ENCODE peak calls at places on chromosomes 6 and 20, in eight cellular contexts. A, B, S, P, L, Q, K and M are unnamed samples. For H3K9me3, the result is how much of the 10 kb centered on the place peaks cover.

GRCh38 chr6:53671111-53671510 is 5.6 kb upstream of the KLHL31 start:
- DNase-seq in Q (no peak), P (no peak), A (no peak), K (no peak), B (no peak), S (no peak), L (no peak), M (no peak)

GRCh38 chr20:12095224-12095623 is 177.5 kb downstream of the BTBD3 start:
- DNase-seq in L (no peak), Q (no peak), K (no peak), B (no peak), S (no peak), A (no peak), P (no peak), M (no peak)

GRCh38 chr6:33882154-33882553 is 78.4 kb upstream of the MLN start:
- DNase-seq in Q (no peak), B (peak), L (no peak), P (no peak), K (no peak), S (peak), A (no peak), M (no peak)

GRCh38 chr6:23349521-23350147 is 776.4 kb upstream of the NRSN1 start:
- DNase-seq in P (no peak), L (no peak), A (no peak), S (no peak), B (no peak), Q (no peak), K (no peak), M (peak)

GRCh38 chr20:40641212-40641611 is 47.8 kb downstream of the MAFB start:
- DNase-seq in S (no peak), P (no peak), Q (no peak), K (no peak), A (no peak), L (no peak), B (no peak), M (no peak)

GRCh38 chr20:35006531-35006971 is 50.9 kb downstream of the MYH7B start:
- DNase-seq in Q (no peak), K (no peak), B (peak), L (no peak), A (peak), P (no peak), S (no peak), M (no peak)

GRCh38 chr20:44287272-44288097 is 23.5 kb downstream of the FITM2 start:
- DNase-seq in Q (peak), A (peak), B (no peak), S (peak), P (peak), L (peak), K (no peak), M (no peak)

GRCh38 chr6:158376650-158377081 is 64.4 kb downstream of the TULP4 start:
- DNase-seq in K (no peak), P (peak), S (no peak), L (no peak), B (no peak), Q (no peak), A (no peak), M (peak)

GRCh38 chr6:72425003-72425681 is 196.7 kb upstream of the KCNQ5 start:
- DNase-seq in B (no peak), P (no peak), K (no peak), L (no peak), Q (no peak), A (no peak), S (no peak), M (peak)

GRCh38 chr6:130955755-130956154 is 107.3 kb downstream of the EPB41L2 start:
- DNase-seq in K (no peak), A (no peak), L (no peak), P (no peak), S (no peak), B (no peak), Q (no peak), M (no peak)

GRCh38 chr6:75934643-75935472 is 137.6 kb downstream of the IMPG1 start:
- DNase-seq in P (peak), S (no peak), L (peak), B (peak), K (no peak), A (no peak), Q (peak), M (peak)

GRCh38 chr6:70592391-70593117 is 25.8 kb downstream of the SDHAF4 start:
- DNase-seq in B (no peak), K (no peak), L (no peak), A (no peak), Q (no peak), S (no peak), P (no peak), M (no peak)

GRCh38 chr6:152571089-152571488 is 66.1 kb downstream of the SYNE1 start:
- DNase-seq in P (no peak), A (no peak), S (no peak), K (no peak), B (no peak), Q (no peak), L (no peak), M (no peak)

GRCh38 chr6:113103618-113104390 is 753.3 kb upstream of the MARCKS start:
- DNase-seq in B (no peak), P (no peak), K (no peak), Q (no peak), A (no peak), S (no peak), L (no peak), M (peak)

GRCh38 chr6:85561750-85562357 is 31.8 kb downstream of the SNX14 start:
- DNase-seq in S (no peak), K (no peak), A (no peak), B (no peak), P (no peak), L (no peak), Q (no peak), M (no peak)

DNA sequence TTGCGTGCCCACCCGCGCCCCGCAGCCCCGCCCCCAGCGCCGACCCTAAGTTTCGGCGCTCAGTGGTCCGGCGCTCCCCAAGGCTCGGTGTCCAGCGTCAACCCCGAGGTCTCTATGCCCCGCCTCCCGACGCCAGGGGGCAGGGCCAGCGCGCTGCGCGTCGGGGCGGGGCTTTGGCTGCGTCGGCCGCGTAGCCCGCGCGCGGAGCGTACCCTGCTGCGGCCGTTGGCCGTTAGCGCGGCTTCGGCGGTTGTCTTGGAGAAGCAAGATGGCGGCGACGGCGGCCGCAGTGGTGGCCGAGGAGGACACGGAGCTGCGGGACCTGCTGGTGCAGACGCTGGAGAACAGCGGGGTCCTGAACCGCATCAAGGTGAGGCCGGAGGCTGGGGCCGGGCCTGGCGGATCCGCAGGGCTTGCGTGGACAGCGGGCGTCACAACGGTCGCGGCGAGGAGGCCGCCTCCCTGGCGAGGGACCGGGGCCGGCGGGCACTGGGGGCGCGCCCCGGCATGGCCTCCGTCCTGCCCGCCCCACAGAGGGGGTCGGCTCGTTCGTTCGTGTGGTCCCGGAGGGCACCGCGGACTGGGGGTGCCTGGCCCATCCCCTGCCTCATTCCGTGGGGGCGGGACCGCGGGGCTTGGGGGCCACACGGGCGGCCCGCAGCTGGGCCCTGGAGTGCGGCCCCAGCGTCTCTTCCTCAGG is at the start of gene CEP43:
- DNase-seq in S (peak), L (peak), Q (peak), K (peak), B (peak), A (peak), P (peak), M (peak)
- TF ChIP-seq CTCF in S (peak), L (no peak), Q (peak), K (no peak), B (no peak), A (peak), P (no peak), M (no peak)

GRCh38 chr20:59740621-59741020 is 136.3 kb downstream of the PHACTR3 start:
- DNase-seq in A (no peak), L (no peak), P (no peak), Q (no peak), B (no peak), K (no peak), S (no peak), M (no peak)
- H3K9me3 ChIP-seq in A (under half), L (under half), P (under half), Q (under half), B (under half), K (under half), S (under half), M (half or more)

GRCh38 chr6:5854900-5855299 is 151.8 kb downstream of the NRN1 start:
- DNase-seq in K (no peak), L (no peak), Q (no peak), A (no peak), S (no peak), B (no peak), P (no peak), M (no peak)

GRCh38 chr6:5850848-5851255 is 155.9 kb downstream of the NRN1 start:
- DNase-seq in L (peak), Q (no peak), A (peak), K (no peak), S (no peak), P (no peak), B (no peak), M (no peak)

GRCh38 chr6:5855787-5856186 is 150.9 kb downstream of the NRN1 start:
- DNase-seq in S (no peak), A (no peak), K (no peak), P (no peak), L (no peak), B (no peak), Q (no peak), M (no peak)

GRCh38 chr6:5846889-5847288 is 159.8 kb downstream of the NRN1 start:
- DNase-seq in P (no peak), L (no peak), K (no peak), B (no peak), S (no peak), A (no peak), Q (no peak), M (no peak)

DNA sequence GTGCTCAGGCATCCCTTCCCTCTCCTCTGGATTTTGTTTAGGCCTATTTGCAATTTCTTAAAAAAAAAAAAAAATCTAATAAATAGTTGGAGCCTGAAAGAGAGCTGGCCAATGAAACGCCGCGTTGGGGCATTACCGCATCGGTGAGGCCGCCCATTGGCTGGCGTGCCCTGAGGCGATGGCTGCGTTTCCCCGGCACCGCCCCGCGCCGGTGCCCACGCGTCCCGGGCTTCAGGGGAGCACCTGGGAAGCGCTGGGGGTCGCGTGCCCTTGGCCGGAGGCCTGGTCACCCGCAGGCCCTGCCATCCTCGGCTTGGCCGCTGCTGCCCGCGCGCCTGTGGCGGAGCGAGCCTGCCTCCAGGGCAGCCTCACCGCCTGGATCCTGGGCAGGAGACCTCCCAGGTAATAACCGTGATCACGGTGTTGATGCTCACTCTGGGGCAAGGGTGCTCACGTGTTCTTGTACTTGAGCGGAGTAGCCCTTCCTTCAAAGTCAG is 155.4 kb downstream of the NRN1 start:
- DNase-seq in S (peak), Q (peak), B (no peak), A (peak), P (peak), L (peak), K (peak), M (no peak)
- H3K4me3 ChIP-seq in S (peak), Q (no peak), B (peak), A (no peak), P (peak), L (peak), K (peak), M (no peak)

GRCh38 chr6:118735320-118735719 is 83.9 kb upstream of the CEP85L start:
- DNase-seq in A (no peak), P (no peak), B (no peak), S (no peak), L (no peak), Q (no peak), K (no peak), M (no peak)
- TF ChIP-seq CTCF in A (no peak), P (peak), B (no peak), S (peak), L (no peak), Q (peak), K (no peak), M (peak)

GRCh38 chr20:60937581-60937980 is 314.5 kb upstream of the CDH4 start:
- DNase-seq in Q (no peak), L (no peak), K (no peak), A (no peak), S (no peak), P (no peak), B (no peak), M (no peak)

GRCh38 chr20:60930023-60930790 is 321.9 kb upstream of the CDH4 start:
- DNase-seq in Q (no peak), A (no peak), B (no peak), K (no peak), S (no peak), P (no peak), L (no peak), M (no peak)

GRCh38 chr20:60931691-60932090 is 320.4 kb upstream of the CDH4 start:
- DNase-seq in A (no peak), S (no peak), P (no peak), K (no peak), Q (no peak), L (no peak), B (no peak), M (no peak)

GRCh38 chr20:60935971-60936370 is 316.1 kb upstream of the CDH4 start:
- DNase-seq in P (no peak), B (no peak), K (no peak), L (no peak), A (no peak), Q (no peak), S (no peak), M (no peak)

DNA sequence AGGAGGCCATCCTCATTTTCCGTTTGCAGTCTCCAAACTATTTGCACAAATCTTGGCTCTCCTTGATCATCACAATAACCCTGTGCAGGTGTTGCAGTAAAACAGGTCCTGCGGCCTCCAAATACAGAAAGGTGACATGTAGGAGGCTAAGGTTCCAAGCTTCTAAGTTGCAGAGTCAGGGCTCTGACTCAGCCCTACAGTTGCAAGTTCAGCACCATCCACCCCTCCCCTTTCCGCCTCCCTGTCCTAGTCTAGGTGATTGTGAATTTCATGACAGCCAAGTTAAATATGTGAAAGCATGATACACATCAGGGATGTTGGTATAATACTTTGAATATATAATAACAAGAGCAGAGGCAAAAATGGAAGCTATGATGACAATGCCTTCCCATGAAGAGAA is 317.3 kb upstream of the CDH4 start:
- DNase-seq in B (no peak), A (no peak), K (no peak), S (no peak), Q (no peak), P (no peak), L (no peak), M (no peak)
- H3K9me3 ChIP-seq in B (under half), A (under half), K (under half), S (under half), Q (under half), P (under half), L (under half), M (under half)

GRCh38 chr6:1639430-1639829 is 29.7 kb downstream of the FOXC1 start:
- DNase-seq in K (no peak), L (no peak), S (no peak), B (peak), A (no peak), P (no peak), Q (no peak), M (no peak)

GRCh38 chr6:1643111-1643510 is 33.4 kb downstream of the FOXC1 start:
- DNase-seq in S (no peak), A (no peak), B (no peak), Q (no peak), K (no peak), P (no peak), L (no peak), M (no peak)

GRCh38 chr6:1640476-1640875 is 30.8 kb downstream of the FOXC1 start:
- DNase-seq in A (no peak), Q (no peak), P (no peak), S (no peak), L (no peak), K (no peak), B (peak), M (no peak)

GRCh38 chr6:1643830-1644445 is 34.2 kb downstream of the FOXC1 start:
- DNase-seq in A (no peak), B (no peak), K (no peak), S (no peak), L (no peak), P (no peak), Q (no peak), M (no peak)

DNA sequence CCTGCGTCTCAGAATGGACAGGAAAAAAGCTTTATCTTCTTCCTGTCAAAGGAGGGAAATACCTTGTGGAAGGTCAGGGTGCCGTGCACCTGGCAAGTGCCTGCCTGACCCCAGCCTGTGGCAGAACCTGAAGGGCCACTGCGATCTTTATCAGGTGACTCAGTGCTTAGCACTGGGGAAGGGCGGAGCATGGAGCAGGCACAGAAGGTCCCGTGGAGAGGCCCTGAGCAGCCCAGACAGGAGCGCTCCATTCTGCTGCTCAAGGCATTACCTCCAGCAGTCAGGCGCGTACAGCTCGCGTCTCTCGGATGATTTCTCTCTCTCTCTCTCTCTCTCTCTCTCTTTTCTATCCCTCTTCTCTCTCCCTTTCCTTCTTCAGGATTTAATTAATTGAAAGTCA is 31.7 kb downstream of the FOXC1 start:
- DNase-seq in L (no peak), A (no peak), S (no peak), B (no peak), K (no peak), P (peak), Q (peak), M (no peak)
- H3K4me3 ChIP-seq in L (no peak), A (no peak), S (no peak), B (no peak), K (no peak), P (no peak), Q (no peak), M (no peak)

GRCh38 chr20:50953821-50954220 is 4.5 kb downstream of the DPM1 start:
- DNase-seq in A (no peak), S (no peak), P (no peak), K (no peak), Q (no peak), B (no peak), L (no peak), M (no peak)

GRCh38 chr20:50957798-50958732 is at the start of gene DPM1:
- DNase-seq in S (peak), K (peak), L (peak), Q (peak), B (peak), P (peak), A (peak), M (peak)

GRCh38 chr20:50959543-50960126 is 1.0 kb downstream of the MOCS3 start:
- DNase-seq in A (no peak), S (no peak), Q (no peak), B (no peak), P (no peak), L (no peak), K (no peak), M (no peak)

GRCh38 chr20:50957276-50957675 is 1.1 kb downstream of the DPM1 start:
- DNase-seq in A (no peak), K (no peak), L (no peak), B (no peak), Q (no peak), S (no peak), P (no peak), M (no peak)

GRCh38 chr20:50958733-50959542 is at the start of gene MOCS3:
- DNase-seq in S (peak), K (peak), A (peak), Q (peak), B (peak), L (peak), P (peak), M (peak)
- TF ChIP-seq CTCF in S (no peak), K (no peak), A (no peak), Q (no peak), B (no peak), L (no peak), P (no peak), M (no peak)

GRCh38 chr20:61205769-61206168 is 46.3 kb upstream of the CDH4 start:
- DNase-seq in K (no peak), S (no peak), B (no peak), P (no peak), L (no peak), Q (no peak), A (no peak), M (no peak)
- H3K9me3 ChIP-seq in K (under half), S (under half), B (under half), P (under half), L (under half), Q (under half), A (under half), M (under half)